ENCODE peak calls at places on chromosome 19, in seven cellular contexts. R is neural crest cell; E is activated naive CD8-positive, alpha-beta T cell treated with anti-CD3 and anti-CD28 coated beads, Interleukin-2, amount 50 U/mL, for 24 hours; X is stimulated activated CD4-positive, alpha-beta T cell treated with anti-CD3 and anti-CD28 coated beads, TNF-alpha, amount 100 ng/mL, for 48 hours; I is body of pancreas; H is AML-193; Y is IMR-90. M is an unnamed sample.

GRCh38 chr19:6278740-6279619 is 795 bp downstream of the MLLT1 start:
- DNase-seq in I (peak; percentile 29), E (no peak), H (no peak), X (no peak), Y (no peak), R (no peak), M (no peak)

GRCh38 chr19:48961051-48961649 is 4.0 kb upstream of the FTL start:
- DNase-seq in X (no peak), I (peak; percentile 24), H (no peak), Y (no peak), R (no peak), E (no peak), M (no peak)

GRCh38 chr19:4191044-4191443 is 8.6 kb downstream of the ANKRD24 start:
- DNase-seq in X (no peak), I (no peak), E (no peak), H (no peak), R (no peak), Y (no peak), M (no peak)

GRCh38 chr19:36819130-36819630 is 19.0 kb downstream of the ZNF790 start:
- DNase-seq in X (no peak), R (no peak), H (no peak), E (no peak), Y (no peak), I (no peak), M (no peak)

GRCh38 chr19:28889941-28890645 is 322.9 kb downstream of the UQCRFS1 start:
- DNase-seq in H (no peak), Y (no peak), E (no peak), I (no peak), R (no peak), X (no peak), M (no peak)

GRCh38 chr19:49430678-49431329 is 5.6 kb downstream of the GFY start:
- DNase-seq in H (no peak), Y (no peak), I (no peak), X (no peak), R (no peak), E (no peak), M (no peak)

GRCh38 chr19:36604656-36605100 is 435 bp upstream of the ZNF382 start:
- DNase-seq in E (peak; percentile 86), X (peak; percentile 85), H (peak; percentile 48), R (peak; percentile 28), I (peak; percentile 62), Y (peak; percentile 40), M (no peak)

GRCh38 chr19:35216833-35217707 is 11.5 kb downstream of the FAM187B start:
- DNase-seq in I (peak; percentile 22), E (peak; percentile 48), Y (no peak), R (no peak), X (no peak), H (peak; percentile 42), M (no peak)

GRCh38 chr19:6212403-6213265 is 67.1 kb downstream of the MLLT1 start:
- DNase-seq in X (no peak), R (no peak), E (no peak), H (no peak), Y (no peak), I (no peak), M (no peak)

GRCh38 chr19:27774827-27775226 is 1438.1 kb downstream of the UQCRFS1 start:
- DNase-seq in E (peak; percentile 39), R (no peak), Y (no peak), I (no peak), X (no peak), H (peak; percentile 17), M (no peak)

GRCh38 chr19:5138606-5139594 is 170.0 kb downstream of the KDM4B start:
- DNase-seq in Y (peak; percentile 47), R (no peak), H (peak; percentile 86), X (peak; percentile 76), E (peak; percentile 89), I (no peak), M (peak; percentile 12)

GRCh38 chr19:17347361-17347760 is 10.0 kb downstream of the GTPBP3 start:
- DNase-seq in I (no peak), R (no peak), E (no peak), X (no peak), Y (peak; percentile 20), H (no peak), M (no peak)

GRCh38 chr19:3860499-3860898 is 8.3 kb downstream of the ZFR2 start:
- DNase-seq in R (no peak), Y (no peak), E (no peak), X (no peak), I (no peak), H (no peak), M (no peak)

GRCh38 chr19:18137242-18137641 is 15.7 kb upstream of the PIK3R2 start:
- DNase-seq in I (no peak), R (no peak), E (no peak), X (no peak), Y (no peak), H (no peak), M (no peak)

GRCh38 chr19:38032151-38032550 is 125.1 kb downstream of the SIPA1L3 start:
- DNase-seq in R (no peak), X (no peak), E (no peak), H (no peak), Y (peak; percentile 74), I (no peak), M (no peak)

GRCh38 chr19:39497850-39498261 is 891 bp upstream of the DLL3 start:
- DNase-seq in X (no peak), E (peak; percentile 41), R (peak; percentile 56), I (no peak), Y (peak; percentile 19), H (peak; percentile 1), M (peak; percentile 75)

GRCh38 chr19:36081385-36081784 is 26.7 kb downstream of the WDR62 start:
- DNase-seq in I (no peak), H (no peak), E (no peak), X (no peak), R (no peak), Y (peak; percentile 10), M (no peak)

GRCh38 chr19:2495651-2496316 is 19.9 kb downstream of the GADD45B start:
- DNase-seq in X (no peak), R (no peak), Y (no peak), I (no peak), E (no peak), H (no peak), M (no peak)

GRCh38 chr19:4069331-4069959 is 2.7 kb upstream of the ZBTB7A start:
- DNase-seq in H (peak; percentile 32), Y (no peak), I (no peak), E (peak; percentile 78), R (no peak), X (no peak), M (no peak)

GRCh38 chr19:7202888-7203287 is 91.3 kb downstream of the INSR start:
- DNase-seq in Y (no peak), E (no peak), I (no peak), H (no peak), R (no peak), X (no peak), M (no peak)

GRCh38 chr19:17079710-17080440 is 4.3 kb downstream of the MYO9B start:
- DNase-seq in I (no peak), Y (peak; percentile 99), R (peak; percentile 65), X (peak; percentile 60), H (peak; percentile 91), E (peak; percentile 70), M (no peak)

GRCh38 chr19:17294051-17294891 is 9.0 kb downstream of the ABHD8 start:
- DNase-seq in R (peak; percentile 37), I (no peak), Y (no peak), E (peak; percentile 76), X (peak; percentile 48), H (no peak), M (peak; percentile 31)

GRCh38 chr19:15280915-15281683 is 48.9 kb upstream of the EPHX3 start:
- DNase-seq in H (no peak), R (no peak), X (no peak), Y (peak; percentile 89), E (no peak), I (peak; percentile 69), M (peak; percentile 95)

GRCh38 chr19:18612772-18613588 is at the start of gene TMEM59L:
- DNase-seq in H (no peak), E (peak; percentile 35), Y (no peak), I (no peak), X (no peak), R (no peak), M (no peak)

GRCh38 chr19:7516281-7516862 is 469 bp downstream of the ZNF358 start:
- DNase-seq in H (no peak), Y (no peak), R (no peak), I (no peak), E (no peak), X (no peak), M (no peak)

GRCh38 chr19:49368711-49369358 is 5.2 kb downstream of the DKKL1 start:
- DNase-seq in R (no peak), I (no peak), X (no peak), E (no peak), Y (no peak), H (no peak), M (no peak)

GRCh38 chr19:5058456-5059190 is 89.7 kb downstream of the KDM4B start:
- DNase-seq in I (no peak), R (no peak), E (no peak), Y (peak; percentile 41), H (no peak), X (no peak), M (no peak)